ENCODE peak calls at places on chromosomes 16 and 17, in five cellular contexts. One of them, this sample, is unnamed.

GRCh38 chr16:62041401-62041800 is 5.2 kb upstream of the CDH8 start:
- DNase-seq in fibroblast of lung: no peak
- DNase-seq in IMR-90: no peak
- DNase-seq in hepatocyte: peak; percentile 69
- DNase-seq in iPS DF 6.9: no peak
- DNase-seq in this sample: no peak

GRCh38 chr16:14186007-14186953 is 115.2 kb downstream of the MRTFB start:
- DNase-seq in fibroblast of lung: peak; percentile 89
- DNase-seq in IMR-90: peak; percentile 79
- DNase-seq in hepatocyte: peak; percentile 50
- DNase-seq in iPS DF 6.9: no peak
- DNase-seq in this sample: peak; percentile 33

GRCh38 chr16:49921791-49922456 is 66.0 kb upstream of the ZNF423 start:
- DNase-seq in fibroblast of lung: peak; percentile 39
- DNase-seq in IMR-90: peak; percentile 17
- DNase-seq in hepatocyte: peak; percentile 86
- DNase-seq in iPS DF 6.9: peak; percentile 64
- DNase-seq in this sample: peak; percentile 7

GRCh38 chr16:76237471-76237870 is 39.7 kb upstream of the CNTNAP4 start:
- DNase-seq in fibroblast of lung: no peak
- DNase-seq in IMR-90: no peak
- DNase-seq in hepatocyte: no peak
- DNase-seq in iPS DF 6.9: no peak
- DNase-seq in this sample: no peak

GRCh38 chr17:56838687-56839086 is 4.7 kb downstream of the DGKE start:
- DNase-seq in fibroblast of lung: no peak
- DNase-seq in IMR-90: no peak
- DNase-seq in hepatocyte: no peak
- DNase-seq in iPS DF 6.9: no peak
- DNase-seq in this sample: no peak

GRCh38 chr16:74726736-74727135 is 26.1 kb upstream of the MLKL start:
- DNase-seq in fibroblast of lung: no peak
- DNase-seq in IMR-90: no peak
- DNase-seq in hepatocyte: no peak
- DNase-seq in iPS DF 6.9: peak; percentile 70
- DNase-seq in this sample: peak; percentile 57

GRCh38 chr17:10633738-10634379 is 23.2 kb downstream of the MYH3 start:
- DNase-seq in fibroblast of lung: no peak
- DNase-seq in IMR-90: no peak
- DNase-seq in hepatocyte: no peak
- DNase-seq in iPS DF 6.9: no peak
- DNase-seq in this sample: no peak

GRCh38 chr17:40190197-40191021 is 13.1 kb downstream of the RAPGEFL1 start:
- DNase-seq in fibroblast of lung: no peak
- DNase-seq in IMR-90: no peak
- DNase-seq in hepatocyte: no peak
- DNase-seq in iPS DF 6.9: no peak
- DNase-seq in this sample: peak; percentile 25

GRCh38 chr17:19876524-19877161 is 8.9 kb upstream of the ULK2 start:
- DNase-seq in fibroblast of lung: no peak
- DNase-seq in IMR-90: no peak
- DNase-seq in hepatocyte: no peak
- DNase-seq in iPS DF 6.9: no peak
- DNase-seq in this sample: peak; percentile 21

GRCh38 chr17:38879878-38880727 is 10.2 kb downstream of the LASP1 start:
- DNase-seq in fibroblast of lung: peak; percentile 86
- DNase-seq in IMR-90: peak; percentile 83
- DNase-seq in hepatocyte: peak; percentile 67
- DNase-seq in iPS DF 6.9: peak; percentile 82
- DNase-seq in this sample: peak; percentile 50

GRCh38 chr17:56656961-56657360 is 63.5 kb downstream of the NOG start:
- DNase-seq in fibroblast of lung: no peak
- DNase-seq in IMR-90: no peak
- DNase-seq in hepatocyte: no peak
- DNase-seq in iPS DF 6.9: no peak
- DNase-seq in this sample: no peak

GRCh38 chr17:45364531-45365390 is 47.9 kb upstream of the MAP3K14 start:
- DNase-seq in fibroblast of lung: no peak
- DNase-seq in IMR-90: peak; percentile 37
- DNase-seq in hepatocyte: no peak
- DNase-seq in iPS DF 6.9: peak; percentile 94
- DNase-seq in this sample: no peak

GRCh38 chr17:73384926-73385325 is 73.1 kb upstream of the CDC42EP4 start:
- DNase-seq in fibroblast of lung: no peak
- DNase-seq in IMR-90: no peak
- DNase-seq in hepatocyte: no peak
- DNase-seq in iPS DF 6.9: no peak
- DNase-seq in this sample: no peak

GRCh38 chr17:39225308-39225973 is at the start of gene STAC2:
- DNase-seq in fibroblast of lung: no peak
- DNase-seq in IMR-90: no peak
- DNase-seq in hepatocyte: no peak
- DNase-seq in iPS DF 6.9: no peak
- DNase-seq in this sample: no peak

GRCh38 chr17:49223517-49224197 is 6.9 kb downstream of the PHOSPHO1 start:
- DNase-seq in fibroblast of lung: no peak
- DNase-seq in IMR-90: peak; percentile 10
- DNase-seq in hepatocyte: peak; percentile 57
- DNase-seq in iPS DF 6.9: no peak
- DNase-seq in this sample: peak; percentile 45

GRCh38 chr16:66263168-66263972 is 103.1 kb upstream of the CDH5 start:
- DNase-seq in fibroblast of lung: no peak
- DNase-seq in IMR-90: no peak
- DNase-seq in hepatocyte: peak; percentile 1
- DNase-seq in iPS DF 6.9: no peak
- DNase-seq in this sample: no peak

GRCh38 chr16:49663081-49664057 is 192.5 kb downstream of the ZNF423 start:
- DNase-seq in fibroblast of lung: no peak
- DNase-seq in IMR-90: no peak
- DNase-seq in hepatocyte: peak; percentile 47
- DNase-seq in iPS DF 6.9: no peak
- DNase-seq in this sample: no peak

GRCh38 chr16:68744744-68745280 is 7.7 kb downstream of the CDH1 start:
- DNase-seq in fibroblast of lung: no peak
- DNase-seq in IMR-90: peak; percentile 5
- DNase-seq in hepatocyte: peak; percentile 88
- DNase-seq in iPS DF 6.9: peak; percentile 63
- DNase-seq in this sample: no peak

DNA sequence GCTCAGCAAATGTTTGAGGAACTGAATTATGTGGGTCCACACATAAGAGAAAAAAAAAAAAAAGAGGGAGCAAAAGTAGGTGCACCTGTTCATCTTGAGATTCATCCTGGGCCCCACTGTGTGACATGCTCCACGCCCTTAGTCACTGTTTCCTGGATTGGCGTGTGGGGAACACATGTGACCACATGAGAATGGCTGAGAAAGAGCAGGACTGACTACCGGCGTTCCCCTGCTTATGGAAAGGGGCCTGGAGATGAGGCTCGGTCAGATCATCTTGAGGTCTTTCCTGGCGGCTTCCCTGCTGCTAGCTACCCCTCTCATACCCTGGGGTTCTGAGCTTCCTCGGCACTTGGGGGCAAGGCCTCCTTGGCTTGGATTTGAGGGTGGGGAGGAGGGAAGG is 3.9 kb downstream of the DEXI start:
- DNase-seq in fibroblast of lung: no peak
- DNase-seq in IMR-90: no peak
- DNase-seq in hepatocyte: no peak
- DNase-seq in iPS DF 6.9: no peak
- DNase-seq in this sample: no peak
- H3K4me1 ChIP-seq in fibroblast of lung: peaks cover 4% of the 10 kb centered on the region
- H3K4me1 ChIP-seq in IMR-90: peaks cover 22% of the 10 kb centered on the region
- H3K4me1 ChIP-seq in hepatocyte: peaks cover 29% of the 10 kb centered on the region
- H3K4me1 ChIP-seq in iPS DF 6.9: peaks cover 3% of the 10 kb centered on the region
- H3K4me1 ChIP-seq in this sample: peaks cover 68% of the 10 kb centered on the region

GRCh38 chr16:1961651-1962067 is 2.3 kb downstream of the NDUFB10 start:
- DNase-seq in fibroblast of lung: no peak
- DNase-seq in IMR-90: no peak
- DNase-seq in hepatocyte: no peak
- DNase-seq in iPS DF 6.9: no peak
- DNase-seq in this sample: no peak
- H3K4me3 ChIP-seq in fibroblast of lung: no peak overlapping the region
- H3K4me3 ChIP-seq in IMR-90: no peak overlapping the region
- H3K4me3 ChIP-seq in hepatocyte: no peak overlapping the region
- H3K4me3 ChIP-seq in iPS DF 6.9: no peak overlapping the region
- H3K4me3 ChIP-seq in this sample: no peak overlapping the region

GRCh38 chr16:87955302-87956168 is 4.3 kb downstream of the BANP start:
- DNase-seq in fibroblast of lung: no peak
- DNase-seq in IMR-90: peak; percentile 63
- DNase-seq in hepatocyte: no peak
- DNase-seq in iPS DF 6.9: no peak
- DNase-seq in this sample: no peak

GRCh38 chr16:87954826-87955225 is 3.6 kb downstream of the BANP start:
- DNase-seq in fibroblast of lung: no peak
- DNase-seq in IMR-90: no peak
- DNase-seq in hepatocyte: no peak
- DNase-seq in iPS DF 6.9: no peak
- DNase-seq in this sample: no peak

GRCh38 chr16:87956771-87957279 is 5.6 kb downstream of the BANP start:
- DNase-seq in fibroblast of lung: peak; percentile 87
- DNase-seq in IMR-90: peak; percentile 85
- DNase-seq in hepatocyte: peak; percentile 42
- DNase-seq in iPS DF 6.9: no peak
- DNase-seq in this sample: no peak

GRCh38 chr16:87957296-87958069 is 6.2 kb downstream of the BANP start:
- DNase-seq in fibroblast of lung: no peak
- DNase-seq in IMR-90: no peak
- DNase-seq in hepatocyte: no peak
- DNase-seq in iPS DF 6.9: no peak
- DNase-seq in this sample: no peak

GRCh38 chr16:87956169-87956770 is 5.0 kb downstream of the BANP start:
- DNase-seq in fibroblast of lung: peak; percentile 77
- DNase-seq in IMR-90: peak; percentile 83
- DNase-seq in hepatocyte: peak; percentile 67
- DNase-seq in iPS DF 6.9: no peak
- DNase-seq in this sample: peak; percentile 94
- H3K27ac ChIP-seq in fibroblast of lung: peak overlapping the region; percentile 60
- H3K27ac ChIP-seq in IMR-90: peak overlapping the region; percentile 55
- H3K27ac ChIP-seq in hepatocyte: peak overlapping the region; percentile 86
- H3K27ac ChIP-seq in iPS DF 6.9: no peak overlapping the region
- H3K27ac ChIP-seq in this sample: peak overlapping the region; percentile 93

GRCh38 chr17:66467766-66468165 is 165.4 kb downstream of the PRKCA start:
- DNase-seq in fibroblast of lung: no peak
- DNase-seq in IMR-90: peak; percentile 55
- DNase-seq in hepatocyte: no peak
- DNase-seq in iPS DF 6.9: no peak
- DNase-seq in this sample: no peak

GRCh38 chr17:66466933-66467367 is 164.5 kb downstream of the PRKCA start:
- DNase-seq in fibroblast of lung: peak; percentile 99
- DNase-seq in IMR-90: peak; percentile 100
- DNase-seq in hepatocyte: peak; percentile 72
- DNase-seq in iPS DF 6.9: no peak
- DNase-seq in this sample: no peak

GRCh38 chr17:66468241-66469087 is 166.1 kb downstream of the PRKCA start:
- DNase-seq in fibroblast of lung: no peak
- DNase-seq in IMR-90: peak; percentile 26
- DNase-seq in hepatocyte: peak; percentile 39
- DNase-seq in iPS DF 6.9: no peak
- DNase-seq in this sample: no peak

GRCh38 chr17:66469890-66470289 is 167.5 kb downstream of the PRKCA start:
- DNase-seq in fibroblast of lung: no peak
- DNase-seq in IMR-90: no peak
- DNase-seq in hepatocyte: no peak
- DNase-seq in iPS DF 6.9: no peak
- DNase-seq in this sample: no peak

GRCh38 chr17:66469088-66469442 is 166.7 kb downstream of the PRKCA start:
- DNase-seq in fibroblast of lung: no peak
- DNase-seq in IMR-90: no peak
- DNase-seq in hepatocyte: no peak
- DNase-seq in iPS DF 6.9: no peak
- DNase-seq in this sample: no peak
- H3K4me1 ChIP-seq in fibroblast of lung: peaks cover 37% of the 10 kb centered on the region
- H3K4me1 ChIP-seq in IMR-90: peaks cover 29% of the 10 kb centered on the region
- H3K4me1 ChIP-seq in hepatocyte: peaks cover 32% of the 10 kb centered on the region
- H3K4me1 ChIP-seq in iPS DF 6.9: peaks cover 7% of the 10 kb centered on the region
- H3K4me1 ChIP-seq in this sample: peaks cover 5% of the 10 kb centered on the region

DNA sequence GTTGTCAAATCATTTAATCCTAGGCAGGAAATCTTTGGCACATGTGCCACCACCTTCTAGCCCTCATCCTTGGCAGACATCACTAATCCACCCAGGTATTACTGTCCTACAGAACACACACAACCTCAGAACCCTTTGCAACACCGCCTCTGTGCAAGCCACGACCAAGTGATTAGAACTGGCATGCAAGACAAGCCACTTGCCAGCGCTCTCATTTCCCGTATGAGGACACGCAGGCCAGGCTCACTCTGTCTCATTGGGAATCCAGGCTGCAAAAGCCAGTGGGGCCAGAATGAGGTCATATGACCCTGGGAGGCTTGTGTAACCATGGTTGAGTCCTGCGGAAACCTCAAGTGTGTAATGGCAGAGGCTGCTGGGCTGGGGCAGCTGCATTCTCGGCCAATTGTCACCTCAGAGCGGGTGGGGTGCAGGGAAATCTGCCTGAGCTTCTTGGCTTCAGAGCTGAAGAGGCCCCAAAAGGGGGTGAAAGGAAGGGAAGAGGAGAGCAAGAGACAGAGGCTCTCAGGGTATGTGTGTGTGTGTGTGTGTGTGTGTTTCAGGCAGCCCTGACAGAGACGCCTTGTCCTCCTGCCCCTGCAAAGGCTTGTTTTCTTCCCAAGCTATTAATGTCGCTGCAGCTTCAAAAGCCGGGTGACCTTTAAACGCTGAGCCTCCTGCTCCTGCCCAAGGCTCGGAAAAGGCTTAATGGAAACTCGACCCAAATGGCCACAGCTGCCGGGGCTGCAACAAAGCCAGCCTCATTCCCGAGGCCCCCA is 43.2 kb upstream of the MRPS23 start:
- DNase-seq in fibroblast of lung: peak; percentile 99
- DNase-seq in IMR-90: peak; percentile 98
- DNase-seq in hepatocyte: peak; percentile 92
- DNase-seq in iPS DF 6.9: no peak
- DNase-seq in this sample: no peak
- H3K4me3 ChIP-seq in fibroblast of lung: peak overlapping the region; percentile 18
- H3K4me3 ChIP-seq in IMR-90: no peak overlapping the region
- H3K4me3 ChIP-seq in hepatocyte: no peak overlapping the region
- H3K4me3 ChIP-seq in iPS DF 6.9: no peak overlapping the region
- H3K4me3 ChIP-seq in this sample: no peak overlapping the region

GRCh38 chr17:36600477-36600876 is 906 bp upstream of the MRM1 start:
- DNase-seq in fibroblast of lung: no peak
- DNase-seq in IMR-90: no peak
- DNase-seq in hepatocyte: no peak
- DNase-seq in iPS DF 6.9: no peak
- DNase-seq in this sample: no peak
- H3K27ac ChIP-seq in fibroblast of lung: peak overlapping the region; percentile 80
- H3K27ac ChIP-seq in IMR-90: no peak overlapping the region
- H3K27ac ChIP-seq in hepatocyte: peak overlapping the region; percentile 88
- H3K27ac ChIP-seq in iPS DF 6.9: no peak overlapping the region
- H3K27ac ChIP-seq in this sample: peak overlapping the region; percentile 77

GRCh38 chr17:66589892-66590291 is 245.0 kb upstream of the CACNG5 start:
- DNase-seq in fibroblast of lung: no peak
- DNase-seq in IMR-90: no peak
- DNase-seq in hepatocyte: no peak
- DNase-seq in iPS DF 6.9: no peak
- DNase-seq in this sample: no peak

DNA sequence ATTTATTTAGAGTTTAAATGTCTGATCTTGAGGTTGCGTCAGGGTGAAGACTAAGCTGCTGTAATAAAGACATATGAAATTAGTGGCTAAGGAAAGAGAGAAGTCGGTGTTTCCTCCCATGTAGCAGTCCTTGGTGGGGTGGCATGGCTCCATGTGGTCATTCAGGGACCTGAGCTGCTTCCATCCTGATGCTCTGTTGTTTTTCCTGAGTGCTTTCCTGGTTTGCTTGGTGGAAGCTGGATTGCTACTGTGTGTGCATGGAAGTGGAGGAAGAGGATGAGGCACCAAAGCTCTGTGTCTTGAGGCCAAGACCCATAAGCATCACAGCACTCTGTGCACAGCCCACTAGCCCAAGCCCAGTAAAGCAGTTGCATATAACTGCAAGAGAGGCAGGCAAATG is 241.8 kb upstream of the CACNG5 start:
- DNase-seq in fibroblast of lung: no peak
- DNase-seq in IMR-90: no peak
- DNase-seq in hepatocyte: no peak
- DNase-seq in iPS DF 6.9: no peak
- DNase-seq in this sample: no peak
- H3K4me1 ChIP-seq in fibroblast of lung: no peaks in the 10 kb centered on the region
- H3K4me1 ChIP-seq in IMR-90: no peaks in the 10 kb centered on the region
- H3K4me1 ChIP-seq in hepatocyte: no peaks in the 10 kb centered on the region
- H3K4me1 ChIP-seq in iPS DF 6.9: peaks cover 2% of the 10 kb centered on the region
- H3K4me1 ChIP-seq in this sample: no peaks in the 10 kb centered on the region

This sample was measured in CD4-positive, CD25-positive, alpha-beta regulatory T cell.